ENCODE peak calls at places on chromosomes 1 and 21, in four cellular contexts. K, U, V and W are unnamed samples.

GRCh38 chr1:151085953-151086559 is 15.5 kb downstream of the GABPB2 start:
- DNase-seq in V (no peak), K (no peak), U (no peak), W (no peak)

GRCh38 chr1:87840772-87841171 is 512.1 kb downstream of the LMO4 start:
- DNase-seq in K (no peak), V (no peak), U (no peak), W (no peak)

GRCh38 chr1:109161836-109162606 is 48.1 kb downstream of the ELAPOR1 start:
- DNase-seq in K (no peak), U (no peak), V (peak; percentile 40), W (peak; percentile 53)

GRCh38 chr1:178869114-178869697 is 1.7 kb downstream of the ANGPTL1 start:
- DNase-seq in U (no peak), V (peak; percentile 23), K (no peak), W (no peak)

GRCh38 chr1:84884671-84885389 is 8.2 kb downstream of the LPAR3 start:
- DNase-seq in K (no peak), V (no peak), U (no peak), W (no peak)

GRCh38 chr1:54120698-54121481 is 31.9 kb downstream of the CDCP2 start:
- DNase-seq in K (no peak), U (no peak), V (peak; percentile 21), W (no peak)

GRCh38 chr1:201374376-201374775 is 3.1 kb downstream of the TNNT2 start:
- DNase-seq in U (no peak), K (no peak), V (no peak), W (no peak)

GRCh38 chr1:34370748-34371147 is 194.0 kb downstream of the C1orf94 start:
- DNase-seq in U (no peak), V (no peak), K (peak; percentile 12), W (no peak)

GRCh38 chr21:32312321-32312720 is 13.7 kb downstream of the MRAP start:
- DNase-seq in K (no peak), V (no peak), U (no peak), W (no peak)

GRCh38 chr1:206700445-206701036 is 15.8 kb downstream of the MAPKAPK2 start:
- DNase-seq in K (no peak), V (no peak), U (no peak), W (no peak)

GRCh38 chr1:36161656-36162531 is 5.9 kb downstream of the MAP7D1 start:
- DNase-seq in V (peak; percentile 73), U (no peak), K (peak; percentile 55), W (peak; percentile 64)

GRCh38 chr1:214445846-214446614 is 105.4 kb downstream of the PTPN14 start:
- DNase-seq in U (no peak), K (no peak), V (peak; percentile 51), W (peak; percentile 68)

GRCh38 chr1:56820755-56821461 is 1.7 kb upstream of the FYB2 start:
- DNase-seq in K (peak; percentile 89), U (peak; percentile 43), V (peak; percentile 92), W (no peak)

GRCh38 chr1:21814241-21814918 is 2.3 kb downstream of the LDLRAD2 start:
- DNase-seq in U (no peak), K (peak; percentile 82), V (peak; percentile 64), W (no peak)

GRCh38 chr1:198258491-198258890 is 101.7 kb downstream of the NEK7 start:
- DNase-seq in U (no peak), V (no peak), K (no peak), W (peak; percentile 18)

GRCh38 chr1:117638759-117639158 is 32.9 kb downstream of the TENT5C start:
- DNase-seq in K (no peak), U (no peak), V (no peak), W (no peak)

GRCh38 chr1:68375919-68376318 is 73.8 kb downstream of the RPE65 start:
- DNase-seq in K (no peak), U (no peak), V (no peak), W (no peak)

GRCh38 chr1:212219679-212220463 is 65.3 kb upstream of the PPP2R5A start:
- DNase-seq in K (no peak), U (no peak), V (peak; percentile 60), W (peak; percentile 57)

GRCh38 chr1:50415235-50416149 is 7.8 kb downstream of the DMRTA2 start:
- DNase-seq in V (no peak), K (peak; percentile 41), U (no peak), W (no peak)
- H3K27me3 ChIP-seq in V (peaks cover 89% of the 10 kb centered on the region), K (peaks cover 76% of the 10 kb centered on the region), U (peaks cover 5% of the 10 kb centered on the region), W (peaks cover 71% of the 10 kb centered on the region)

GRCh38 chr1:167629681-167630567 is at the start of gene RCSD1:
- DNase-seq in K (no peak), V (no peak), U (no peak), W (no peak)
- H3K27me3 ChIP-seq in K (peaks cover 21% of the 10 kb centered on the region), V (peaks cover 55% of the 10 kb centered on the region), U (no peaks in the 10 kb centered on the region), W (peaks cover 17% of the 10 kb centered on the region)

GRCh38 chr1:24986372-24986979 is 56.4 kb upstream of the RUNX3 start:
- DNase-seq in U (no peak), V (no peak), K (no peak), W (no peak)
- H3K27me3 ChIP-seq in U (no peaks in the 10 kb centered on the region), V (no peaks in the 10 kb centered on the region), K (no peaks in the 10 kb centered on the region), W (peaks cover 40% of the 10 kb centered on the region)

GRCh38 chr21:42768324-42769121 is 110.8 kb downstream of the WDR4 start:
- DNase-seq in K (no peak), V (no peak), U (no peak), W (no peak)

GRCh38 chr21:42764883-42765282 is 111.5 kb downstream of the PDE9A start:
- DNase-seq in K (no peak), U (no peak), V (no peak), W (no peak)

GRCh38 chr21:42767561-42767835 is 111.8 kb downstream of the WDR4 start:
- DNase-seq in U (no peak), K (no peak), V (no peak), W (no peak)

GRCh38 chr21:42765656-42766055 is 112.2 kb downstream of the PDE9A start:
- DNase-seq in U (no peak), V (no peak), K (no peak), W (no peak)

GRCh38 chr21:42766756-42767560 is 112.4 kb downstream of the WDR4 start:
- DNase-seq in U (no peak), K (no peak), V (no peak), W (no peak)
- H3K27me3 ChIP-seq in U (no peaks in the 10 kb centered on the region), K (no peaks in the 10 kb centered on the region), V (no peaks in the 10 kb centered on the region), W (peaks cover 6% of the 10 kb centered on the region)

GRCh38 chr1:32464191-32464715 is 619 bp upstream of the ZBTB8B start:
- DNase-seq in K (peak; percentile 36), U (no peak), V (peak; percentile 28), W (no peak)
- H3K27me3 ChIP-seq in K (no peaks in the 10 kb centered on the region), U (no peaks in the 10 kb centered on the region), V (peaks cover 7% of the 10 kb centered on the region), W (peaks cover 21% of the 10 kb centered on the region)

GRCh38 chr1:111110197-111110899 is 29.5 kb downstream of the DRAM2 start:
- DNase-seq in K (no peak), V (no peak), U (no peak), W (no peak)
- H3K27me3 ChIP-seq in K (no peaks in the 10 kb centered on the region), V (no peaks in the 10 kb centered on the region), U (no peaks in the 10 kb centered on the region), W (no peaks in the 10 kb centered on the region)

GRCh38 chr21:41759926-41760325 is 6.9 kb downstream of the RIPK4 start:
- DNase-seq in U (no peak), V (no peak), K (no peak), W (no peak)
- H3K27me3 ChIP-seq in U (no peaks in the 10 kb centered on the region), V (peaks cover 19% of the 10 kb centered on the region), K (peaks cover 30% of the 10 kb centered on the region), W (no peaks in the 10 kb centered on the region)

GRCh38 chr21:33844890-33845205 is 70.8 kb downstream of the ATP5PO start:
- DNase-seq in V (no peak), U (no peak), K (no peak), W (no peak)
- H3K27me3 ChIP-seq in V (no peaks in the 10 kb centered on the region), U (no peaks in the 10 kb centered on the region), K (no peaks in the 10 kb centered on the region), W (no peaks in the 10 kb centered on the region)